ENCODE peak calls at places on chromosomes 16 and 17, in five cellular contexts. B is GM23338, U is lung, E is IMR-90, P is psoas muscle. R is an unnamed sample. For H3K27me3, the result is how much of the 10 kb centered on the place peaks cover.

GRCh38 chr17:73976676-73977521 is 226.6 kb upstream of the RPL38 start:
- DNase-seq in P (no peak), U (no peak), E (no peak), B (no peak), R (peak)

GRCh38 chr16:71383054-71383773 is 24.7 kb downstream of the CALB2 start:
- DNase-seq in U (no peak), B (peak), P (no peak), E (peak), R (no peak)

GRCh38 chr17:28071179-28071578 is 28.7 kb downstream of the NLK start:
- DNase-seq in E (no peak), B (no peak), U (no peak), P (no peak), R (no peak)

GRCh38 chr16:81723098-81723723 is 55.9 kb upstream of the PLCG2 start:
- DNase-seq in P (no peak), E (peak), B (peak), U (no peak), R (peak)

GRCh38 chr17:4477286-4477791 is 21.3 kb upstream of the SPNS2 start:
- DNase-seq in U (no peak), E (no peak), P (no peak), B (no peak), R (no peak)

GRCh38 chr17:14471052-14471451 is 170.2 kb downstream of the HS3ST3B1 start:
- DNase-seq in U (no peak), B (no peak), P (no peak), E (peak), R (peak)

GRCh38 chr16:69143116-69143515 is 10.7 kb downstream of the UTP4 start:
- DNase-seq in P (no peak), B (no peak), U (no peak), E (no peak), R (no peak)

GRCh38 chr16:81492307-81492706 is 47.7 kb downstream of the CMIP start:
- DNase-seq in P (no peak), E (no peak), B (no peak), U (no peak), R (no peak)

GRCh38 chr17:10120749-10121148 is 77.7 kb downstream of the GAS7 start:
- DNase-seq in P (no peak), B (no peak), E (peak), U (no peak), R (no peak)

DNA sequence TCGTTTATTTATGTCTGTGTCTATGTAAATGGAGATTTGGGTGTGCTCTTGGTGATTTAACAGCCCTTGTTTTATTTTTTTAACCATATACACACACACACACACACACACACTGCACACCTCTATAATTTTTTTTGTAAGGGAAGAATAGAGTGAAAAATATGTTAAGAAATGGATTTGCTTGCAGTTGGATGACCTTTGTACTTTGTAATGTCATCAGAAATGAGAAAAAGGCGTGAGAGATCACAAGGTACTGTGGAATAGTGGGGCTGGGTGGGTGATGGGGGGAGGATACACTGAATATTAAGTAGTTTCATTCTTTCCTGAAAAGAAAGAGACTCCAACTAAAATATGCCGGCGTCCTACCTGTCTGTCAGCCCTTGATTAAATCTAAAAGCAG is 38.8 kb downstream of the SALL1 start:
- DNase-seq in U (no peak), B (no peak), P (no peak), E (no peak), R (no peak)
- H3K27me3 ChIP-seq in U (under half), B (under half), P (under half), E (under half), R (under half)

GRCh38 chr17:62089296-62089695 is 24.2 kb upstream of the MED13 start:
- DNase-seq in B (no peak), P (no peak), U (no peak), E (no peak), R (no peak)

GRCh38 chr17:62083651-62084050 is 18.6 kb upstream of the MED13 start:
- DNase-seq in B (no peak), P (no peak), U (no peak), E (no peak), R (no peak)

GRCh38 chr17:62090021-62090824 is 25.1 kb upstream of the MED13 start:
- DNase-seq in B (no peak), P (no peak), U (no peak), E (no peak), R (no peak)

GRCh38 chr17:62090868-62091267 is 25.8 kb upstream of the MED13 start:
- DNase-seq in B (no peak), P (no peak), E (no peak), U (no peak), R (no peak)

DNA sequence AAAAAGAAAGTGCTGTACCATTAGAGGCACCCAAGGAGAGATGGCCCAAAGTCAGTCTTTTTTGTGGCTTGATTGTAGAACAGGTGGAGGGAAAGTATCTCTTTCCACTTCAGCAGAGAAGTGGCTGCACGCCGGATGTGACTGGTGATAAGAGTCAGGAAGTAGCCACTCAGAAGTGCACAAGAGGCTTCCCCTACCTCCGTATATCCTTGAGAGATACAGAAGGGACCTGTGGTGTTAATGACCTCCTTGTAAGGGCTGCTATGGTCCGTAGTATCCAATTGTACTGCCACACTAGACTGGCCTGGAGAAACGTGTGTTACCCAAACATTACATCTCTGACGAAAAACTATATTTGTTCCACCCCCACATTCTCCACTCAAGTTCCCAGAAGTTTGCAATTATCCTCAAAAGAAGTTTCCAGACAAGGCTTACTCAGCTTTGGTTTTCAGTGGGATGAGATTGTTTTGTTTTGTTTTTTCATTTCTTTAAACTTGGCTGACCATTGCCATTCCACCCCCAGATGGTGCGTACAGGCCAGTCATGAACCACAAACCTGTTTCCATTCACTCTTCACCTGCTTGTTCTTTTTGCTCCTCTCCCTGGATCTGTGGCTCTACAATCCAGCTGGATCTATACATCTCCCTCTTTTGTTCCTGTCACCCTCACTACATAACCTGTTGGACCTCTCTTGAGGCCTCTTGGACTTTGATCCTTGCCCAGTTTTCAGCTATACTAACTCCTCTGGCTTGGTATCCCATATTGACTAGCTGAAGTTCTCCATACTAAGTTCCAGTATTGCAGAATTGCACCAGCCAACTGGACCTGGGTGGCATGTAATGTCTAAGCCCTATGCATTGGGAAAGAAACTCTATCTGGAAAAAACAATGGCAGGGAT is 20.7 kb upstream of the MED13 start:
- DNase-seq in P (no peak), E (peak), B (no peak), U (peak), R (no peak)
- H3K4me3 ChIP-seq in P (no peak), E (no peak), B (no peak), U (no peak), R (no peak)

GRCh38 chr16:51120289-51121008 is 30.6 kb downstream of the SALL1 start:
- DNase-seq in B (no peak), U (no peak), P (no peak), E (no peak), R (no peak)
- H3K27me3 ChIP-seq in B (under half), U (under half), P (under half), E (under half), R (under half)

GRCh38 chr17:79779088-79779529 is 1.2 kb downstream of the CBX2 start:
- DNase-seq in U (no peak), E (no peak), P (no peak), B (no peak), R (no peak)
- H3K4me3 ChIP-seq in U (no peak), E (peak), P (peak), B (peak), R (peak)

DNA sequence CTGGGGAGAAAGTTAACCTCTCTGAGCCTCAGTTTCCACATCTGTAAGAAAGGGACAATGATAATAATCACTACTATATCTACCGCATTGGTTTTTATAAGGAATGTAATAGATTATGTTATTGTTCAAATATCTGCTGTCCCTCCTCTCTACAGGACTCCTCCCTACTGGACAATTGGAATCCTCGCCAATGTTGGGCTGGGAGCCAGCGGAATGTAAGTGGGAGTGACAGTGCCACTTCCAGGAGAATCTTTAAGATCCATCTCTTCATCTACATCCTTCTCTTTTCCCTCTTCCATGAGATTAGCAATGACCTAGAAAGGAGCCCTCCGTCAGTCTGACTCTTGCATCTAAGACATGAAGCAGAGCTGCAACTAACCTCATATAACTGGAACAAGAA is 95.1 kb downstream of the GRIN2A start:
- DNase-seq in P (no peak), E (no peak), U (no peak), B (no peak), R (no peak)
- H3K27me3 ChIP-seq in P (under half), E (under half), U (under half), B (under half), R (under half)

DNA sequence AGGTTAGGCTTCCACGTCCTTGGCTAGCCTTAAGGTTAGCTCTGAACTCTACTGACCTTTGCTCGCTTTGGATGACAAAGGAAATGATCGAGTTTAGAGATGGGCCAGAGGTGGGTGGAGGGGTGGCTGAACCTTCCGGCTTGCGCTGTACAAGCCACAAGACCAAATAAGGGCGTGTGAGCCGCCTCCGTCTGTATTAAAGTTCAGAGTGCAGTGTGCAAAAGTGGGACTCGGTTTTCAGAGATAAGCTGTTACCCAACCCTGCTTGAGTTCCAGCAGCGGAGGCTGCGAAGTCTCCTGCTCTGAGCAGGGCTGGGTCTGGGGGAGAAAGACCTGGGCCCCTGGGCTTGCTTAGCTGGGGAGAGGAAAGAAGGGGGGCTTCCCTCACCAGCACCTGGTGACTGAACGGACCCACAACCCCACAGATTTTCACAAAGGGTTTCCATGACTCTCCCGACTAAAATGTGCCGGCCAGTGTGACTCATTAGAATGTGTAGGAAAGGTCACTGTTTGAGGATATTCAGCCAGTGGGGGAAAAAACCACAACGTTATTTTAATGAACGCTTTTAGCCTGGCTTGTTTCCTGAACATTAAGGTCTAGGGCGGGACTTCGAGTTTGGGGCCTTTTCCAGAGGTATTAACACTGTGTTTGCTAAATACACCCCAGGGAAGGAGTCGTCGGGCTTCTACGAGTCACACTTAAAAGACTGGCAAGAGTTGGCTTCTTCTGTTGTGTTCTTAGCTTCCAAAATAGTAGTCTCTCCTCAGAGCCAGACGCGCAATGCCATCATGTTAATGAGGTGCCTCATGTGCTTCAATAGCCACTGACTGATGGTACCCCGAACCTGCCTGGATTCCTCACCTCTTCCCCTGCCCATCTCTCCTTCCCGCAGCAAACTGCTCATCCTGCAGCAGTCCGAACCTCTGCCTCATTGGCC is 67.0 kb downstream of the CENPV start:
- DNase-seq in E (peak), B (peak), P (peak), U (peak), R (peak)
- H3K4me3 ChIP-seq in E (peak), B (peak), P (peak), U (no peak), R (peak)

DNA sequence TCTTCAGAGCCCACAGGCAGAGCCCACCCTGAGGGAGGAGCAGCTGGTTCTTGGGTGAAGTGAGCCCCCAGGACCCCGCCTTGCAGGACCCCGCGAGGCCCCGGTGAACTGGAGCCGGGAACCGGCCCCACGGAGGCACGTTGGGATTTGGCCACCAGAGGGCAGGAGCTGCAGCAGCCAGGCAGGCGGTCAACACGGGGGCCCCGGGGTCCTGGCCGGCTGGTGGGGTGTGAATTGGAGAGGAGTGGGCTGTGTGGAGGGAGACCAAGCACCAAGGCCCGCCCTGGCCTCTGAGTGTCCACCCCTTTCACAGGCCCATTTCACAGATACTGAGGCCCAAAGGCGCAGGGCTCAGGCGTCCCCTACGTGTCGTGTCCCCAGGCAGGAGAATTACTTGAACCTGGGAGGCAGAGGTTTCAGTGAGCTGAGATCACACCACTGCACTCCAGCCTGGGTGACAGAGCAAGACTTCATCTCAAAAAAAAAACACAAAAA is 2.2 kb downstream of the DPEP1 start:
- DNase-seq in P (no peak), E (no peak), U (no peak), B (peak), R (no peak)
- H3K27me3 ChIP-seq in P (under half), E (under half), U (under half), B (under half), R (under half)

GRCh38 chr16:11354733-11355574 is 9.7 kb downstream of the RMI2 start:
- DNase-seq in P (no peak), U (no peak), B (no peak), E (peak), R (no peak)

GRCh38 chr16:11356573-11357331 is 11.5 kb downstream of the RMI2 start:
- DNase-seq in E (peak), U (peak), P (peak), B (peak), R (peak)

GRCh38 chr16:11358531-11358930 is 13.3 kb downstream of the RMI2 start:
- DNase-seq in P (no peak), B (no peak), E (no peak), U (no peak), R (no peak)

GRCh38 chr16:11354407-11354732 is 9.1 kb downstream of the RMI2 start:
- DNase-seq in E (no peak), P (no peak), B (no peak), U (no peak), R (no peak)

DNA sequence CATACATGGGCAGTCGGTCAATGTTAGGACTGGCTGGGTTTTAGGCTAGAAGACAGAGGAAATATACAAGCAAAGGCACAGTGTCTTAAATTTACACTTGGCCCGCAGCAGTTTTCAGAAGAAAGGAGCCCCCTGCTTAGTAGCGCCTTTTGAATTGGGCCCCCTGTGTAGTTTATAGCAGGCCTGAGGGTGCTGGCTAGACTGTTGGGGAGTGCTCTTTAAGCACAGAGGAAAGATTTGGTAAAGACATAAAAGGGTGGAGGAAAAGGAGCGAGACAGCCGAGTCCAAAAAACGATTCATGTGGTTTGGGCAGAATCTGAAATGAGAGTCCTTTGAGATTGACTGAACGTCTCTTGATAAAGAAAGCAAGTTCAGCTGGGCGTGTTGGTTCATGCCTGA is 10.6 kb downstream of the RMI2 start:
- DNase-seq in P (no peak), E (no peak), U (no peak), B (no peak), R (no peak)
- H3K4me3 ChIP-seq in P (no peak), E (no peak), U (no peak), B (no peak), R (no peak)

GRCh38 chr17:36647598-36647997 is 46.2 kb downstream of the MRM1 start:
- DNase-seq in B (peak), E (no peak), P (no peak), U (no peak), R (no peak)

GRCh38 chr17:36643086-36643685 is 41.8 kb downstream of the MRM1 start:
- DNase-seq in U (no peak), B (no peak), P (no peak), E (no peak), R (no peak)

GRCh38 chr17:36641877-36642845 is 40.8 kb downstream of the MRM1 start:
- DNase-seq in P (no peak), B (peak), E (no peak), U (no peak), R (peak)

GRCh38 chr17:36641331-36641876 is 40.0 kb downstream of the MRM1 start:
- DNase-seq in B (peak), U (no peak), E (no peak), P (no peak), R (no peak)

DNA sequence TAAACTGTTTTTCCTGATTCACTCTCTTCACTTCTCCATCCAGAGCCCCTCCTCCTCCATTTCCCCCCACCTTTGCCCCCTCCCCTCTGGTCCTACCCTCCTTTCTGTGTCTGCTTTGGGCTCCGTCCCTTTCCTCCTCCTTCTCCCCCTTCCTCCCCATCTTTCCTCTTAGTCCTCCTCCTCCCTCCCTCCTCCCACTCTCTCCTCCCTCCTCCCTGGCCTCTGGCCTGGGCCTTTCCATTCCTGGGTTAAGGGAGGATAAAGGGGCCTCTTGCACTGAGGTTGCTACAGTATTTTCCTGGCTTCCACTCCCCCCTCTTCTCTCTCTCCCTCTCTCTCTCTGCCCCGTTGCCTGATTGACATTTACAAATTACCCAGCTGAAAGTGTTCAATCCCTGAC is 44.0 kb downstream of the MRM1 start:
- DNase-seq in B (no peak), U (no peak), E (no peak), P (no peak), R (no peak)
- H3K27me3 ChIP-seq in B (under half), U (under half), E (half or more), P (under half), R (under half)

DNA sequence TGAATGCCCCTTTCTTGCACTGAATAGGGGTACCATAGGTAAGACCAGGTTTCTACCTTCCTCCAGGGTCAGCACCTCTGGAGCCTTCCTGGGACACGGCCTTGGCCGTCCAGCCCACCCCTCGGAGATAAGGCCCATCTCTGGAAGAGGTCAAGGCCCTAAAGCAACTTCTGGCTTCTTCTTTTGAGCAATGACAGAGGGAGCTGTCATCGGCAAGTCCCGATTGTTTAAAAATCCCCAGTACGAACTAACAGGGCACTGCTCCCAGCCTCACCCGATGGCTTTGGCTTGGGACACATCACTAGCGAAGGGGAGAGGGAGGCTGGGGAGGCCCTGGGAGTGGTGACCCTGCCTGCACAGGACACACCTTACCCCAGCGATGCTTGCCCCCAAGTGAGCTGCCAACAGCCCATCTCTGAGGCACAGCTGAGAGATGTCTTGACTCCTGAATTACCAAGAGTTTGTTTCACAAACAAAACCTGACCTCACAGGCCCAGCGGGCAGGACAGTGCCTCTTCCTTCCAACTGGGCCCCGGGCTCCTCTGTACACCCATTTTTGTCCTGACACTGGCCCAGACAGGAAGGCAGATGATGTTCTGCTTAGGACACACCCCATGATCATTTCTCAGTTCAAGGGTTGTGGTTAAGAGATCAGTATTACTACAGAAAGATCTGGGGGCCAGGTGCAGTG is 4.8 kb downstream of the SYNGR2 start:
- DNase-seq in P (peak), B (no peak), U (no peak), E (no peak), R (no peak)
- H3K4me3 ChIP-seq in P (peak), B (no peak), U (no peak), E (no peak), R (no peak)

R was measured in MG63.